ENCODE peak calls at places on chromosomes 6 and 20, in four cellular contexts. C is fibroblast of mammary gland, L is COR-L47, Y is foreskin fibroblast. O is an unnamed sample.
A peak's percentile ranks its signal among the peaks of the same experiment; 100 is the strongest.

GRCh38 chr6:52253494-52253893 is 9.2 kb upstream of the IL17F start:
- DNase-seq in L (no peak), C (peak; percentile 30), Y (peak; percentile 13), O (no peak)

GRCh38 chr6:44245391-44245911 is 1.4 kb upstream of the HSP90AB1 start:
- DNase-seq in L (no peak), C (no peak), Y (no peak), O (no peak)

GRCh38 chr6:88780714-88781389 is 182.6 kb downstream of the RNGTT start:
- DNase-seq in Y (peak; percentile 30), C (peak; percentile 74), L (peak; percentile 76), O (peak; percentile 61)

GRCh38 chr6:167788531-167788903 is 38.2 kb upstream of the AFDN start:
- DNase-seq in C (no peak), Y (no peak), L (no peak), O (no peak)

GRCh38 chr6:6793388-6794250 is 205.1 kb downstream of the LY86 start:
- DNase-seq in C (no peak), L (no peak), Y (no peak), O (no peak)

GRCh38 chr6:73702444-73702843 is 6.4 kb downstream of the CD109 start:
- DNase-seq in Y (no peak), C (no peak), L (no peak), O (no peak)

GRCh38 chr6:168269455-168270243 is 49.9 kb downstream of the DACT2 start:
- DNase-seq in C (no peak), Y (no peak), L (no peak), O (no peak)

GRCh38 chr6:133431031-133431430 is 189.9 kb downstream of the EYA4 start:
- DNase-seq in C (no peak), Y (no peak), L (no peak), O (no peak)

GRCh38 chr6:119581220-119581619 is 231.7 kb upstream of the MAN1A1 start:
- DNase-seq in Y (no peak), C (no peak), L (no peak), O (no peak)

GRCh38 chr6:131061041-131061770 is 1.8 kb downstream of the EPB41L2 start:
- DNase-seq in C (peak; percentile 68), Y (no peak), L (no peak), O (no peak)

GRCh38 chr6:21587182-21587924 is 6.2 kb upstream of the SOX4 start:
- DNase-seq in Y (peak; percentile 37), C (peak; percentile 63), L (peak; percentile 90), O (peak; percentile 35)

GRCh38 chr6:88823998-88824397 is 139.4 kb downstream of the RNGTT start:
- DNase-seq in Y (peak; percentile 22), C (peak; percentile 57), L (no peak), O (peak; percentile 17)

GRCh38 chr6:76612818-76613452 is 540.5 kb upstream of the IMPG1 start:
- DNase-seq in C (no peak), Y (no peak), L (no peak), O (no peak)

GRCh38 chr20:37042986-37043972 is 52.5 kb downstream of the RBL1 start:
- DNase-seq in Y (no peak), L (no peak), C (no peak), O (no peak)